ENCODE peak calls at places on chromosome 11, in eight cellular contexts. N, Y, R, W, B, Q, L and F are unnamed samples.

GRCh38 chr11:110529043-110529442 is 99.3 kb downstream of the FDX1 start:
- DNase-seq in W (no peak), Y (no peak), Q (no peak), L (no peak), N (peak), B (no peak), R (peak), F (no peak)

GRCh38 chr11:21567628-21568290 is 625.1 kb upstream of the ANO5 start:
- DNase-seq in R (no peak), W (no peak), B (no peak), Q (no peak), Y (no peak), N (peak), L (no peak), F (no peak)

GRCh38 chr11:11582261-11582701 is 39.5 kb downstream of the GALNT18 start:
- DNase-seq in Y (no peak), Q (no peak), W (no peak), R (no peak), L (no peak), B (no peak), N (no peak), F (no peak)

GRCh38 chr11:62689421-62690183 is at the start of gene LRRN4CL:
- DNase-seq in W (peak), Q (no peak), R (peak), N (no peak), Y (peak), B (no peak), L (peak), F (no peak)

GRCh38 chr11:73192272-73192671 is 25.8 kb upstream of the P2RY2 start:
- DNase-seq in R (no peak), Y (no peak), L (no peak), B (no peak), Q (no peak), N (no peak), W (no peak), F (no peak)

GRCh38 chr11:61861634-61862033 is 29.7 kb downstream of the FADS3 start:
- DNase-seq in Y (no peak), R (no peak), N (no peak), L (no peak), W (no peak), B (no peak), Q (no peak), F (no peak)

GRCh38 chr11:66906077-66906929 is 49.4 kb downstream of the LRFN4 start:
- DNase-seq in R (peak), L (no peak), W (peak), N (no peak), B (no peak), Y (no peak), Q (no peak), F (no peak)

GRCh38 chr11:104124979-104125378 is 39.0 kb downstream of the PDGFD start:
- DNase-seq in R (no peak), B (no peak), Y (no peak), Q (no peak), L (no peak), W (no peak), N (peak), F (no peak)

GRCh38 chr11:128066429-128066828 is 520.9 kb downstream of the ETS1 start:
- DNase-seq in Y (no peak), Q (no peak), N (no peak), B (no peak), R (no peak), L (no peak), W (no peak), F (no peak)

GRCh38 chr11:45163956-45164575 is 17.6 kb downstream of the PRDM11 start:
- DNase-seq in N (peak), Y (no peak), B (no peak), W (no peak), Q (peak), L (peak), R (no peak), F (no peak)

GRCh38 chr11:128470081-128470480 is 117.3 kb downstream of the ETS1 start:
- DNase-seq in B (no peak), Y (peak), N (no peak), Q (peak), R (no peak), L (no peak), W (no peak), F (no peak)

GRCh38 chr11:68099474-68100405 is 21.4 kb downstream of the CHKA start:
- DNase-seq in Q (peak), Y (peak), N (no peak), W (no peak), B (no peak), L (no peak), R (peak), F (peak)